ENCODE peak calls at places on chromosomes 11 and 22, in ten cellular contexts. G is cardiac muscle cell; Z is CD4-positive, alpha-beta memory T cell; J is AG09309; E is H1; L is coronary artery; W is AG10803; F is NB4; D is CD4-positive, CD25-positive, alpha-beta regulatory T cell; R is upper lobe of right lung. Y is an unnamed sample.

GRCh38 chr11:95230054-95231034 is 658 bp downstream of the SESN3 start:
- DNase-seq in R (no peak), E (no peak), L (peak), J (no peak), F (peak), G (peak), W (no peak), D (peak), Z (peak), Y (no peak)

GRCh38 chr11:64305691-64306562 is 603 bp downstream of the ESRRA start:
- DNase-seq in J (no peak), L (no peak), Z (peak), F (peak), W (peak), D (peak), R (peak), E (no peak), G (peak), Y (peak)

GRCh38 chr11:126925321-126926093 is 75.1 kb downstream of the KIRREL3 start:
- DNase-seq in J (no peak), D (no peak), F (no peak), G (no peak), L (peak), W (peak), R (no peak), E (no peak), Z (no peak), Y (no peak)

GRCh38 chr11:121886005-121886739 is 229.8 kb downstream of the BLID start:
- DNase-seq in F (no peak), R (no peak), L (no peak), W (peak), Z (no peak), J (no peak), D (no peak), G (peak), E (no peak), Y (no peak)

GRCh38 chr11:115317428-115318185 is 186.6 kb downstream of the CADM1 start:
- DNase-seq in R (no peak), F (no peak), W (peak), Z (no peak), D (no peak), J (no peak), G (no peak), E (no peak), L (no peak), Y (no peak)

GRCh38 chr22:27879923-27880322 is 39.1 kb downstream of the PITPNB start:
- DNase-seq in G (peak), Z (no peak), D (no peak), R (no peak), E (no peak), F (peak), W (peak), L (no peak), J (no peak), Y (peak)

GRCh38 chr22:30720263-30720837 is 25.7 kb downstream of the OSBP2 start:
- DNase-seq in J (no peak), E (no peak), R (no peak), F (peak), D (no peak), Z (no peak), W (no peak), G (no peak), L (no peak), Y (no peak)

GRCh38 chr11:32316846-32317525 is 118.4 kb downstream of the WT1 start:
- DNase-seq in E (no peak), F (no peak), R (no peak), D (no peak), J (no peak), W (no peak), Z (no peak), L (no peak), G (peak), Y (no peak)

GRCh38 chr22:25200967-25201366 is 1.3 kb downstream of the CRYBB3 start:
- DNase-seq in E (no peak), F (no peak), D (no peak), G (no peak), Z (no peak), W (no peak), R (peak), L (no peak), J (no peak), Y (no peak)

GRCh38 chr11:21582791-21583190 is 610.1 kb upstream of the ANO5 start:
- DNase-seq in L (no peak), W (no peak), F (no peak), Z (no peak), J (no peak), D (no peak), G (no peak), R (no peak), E (no peak), Y (no peak)

GRCh38 chr11:12539570-12539969 is 134.7 kb upstream of the TEAD1 start:
- DNase-seq in D (no peak), W (peak), L (no peak), F (no peak), E (no peak), J (peak), G (peak), R (no peak), Z (no peak), Y (no peak)

GRCh38 chr11:32831241-32831640 is 1.5 kb downstream of the PRRG4 start:
- DNase-seq in Z (no peak), E (no peak), G (no peak), F (no peak), D (no peak), R (no peak), L (no peak), J (no peak), W (no peak), Y (no peak)

GRCh38 chr11:20865161-20865560 is 195.8 kb downstream of the NELL1 start:
- DNase-seq in G (no peak), D (no peak), Z (no peak), F (no peak), J (no peak), E (no peak), L (no peak), R (no peak), W (no peak), Y (no peak)

GRCh38 chr22:31752096-31752847 is 1.5 kb upstream of the DEPDC5 start:
- DNase-seq in L (no peak), E (no peak), R (no peak), G (no peak), Z (no peak), D (no peak), W (no peak), F (peak), J (no peak), Y (no peak)
- H3K4me3 ChIP-seq in L (no peak), E (peak), R (peak), G (no peak), Z (no peak), D (no peak), W (no peak), F (peak), J (no peak), Y (no peak)

GRCh38 chr11:73582636-73583035 is 15.3 kb downstream of the FAM168A start:
- DNase-seq in R (no peak), Z (no peak), J (no peak), W (no peak), L (no peak), E (no peak), G (no peak), F (no peak), D (no peak), Y (no peak)
- H3K4me3 ChIP-seq in R (no peak), Z (no peak), J (no peak), W (no peak), L (no peak), E (no peak), G (no peak), F (no peak), D (no peak), Y (no peak)

DNA sequence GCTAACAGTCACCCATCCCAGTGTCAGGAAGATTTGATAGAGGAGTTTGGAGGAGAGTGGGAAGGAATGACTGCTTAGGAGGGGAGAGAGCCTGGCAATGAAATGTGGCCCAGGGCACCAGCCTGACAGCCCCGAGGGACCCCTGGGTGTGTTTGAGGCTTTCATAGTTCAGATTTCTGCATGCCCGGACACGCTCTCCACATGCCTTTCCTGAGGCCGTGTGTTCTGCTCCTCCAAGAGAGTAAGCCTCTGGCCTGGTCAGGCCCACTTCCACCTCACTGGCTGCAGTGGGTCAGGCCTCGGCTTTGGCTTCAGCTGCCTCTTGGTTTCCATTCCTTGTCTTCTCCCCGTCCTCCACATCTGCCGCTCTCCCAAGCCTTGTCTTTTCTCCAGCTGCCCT is 78.4 kb downstream of the C22orf31 start:
- DNase-seq in L (no peak), E (no peak), F (no peak), D (no peak), G (no peak), W (no peak), R (no peak), J (no peak), Z (no peak), Y (no peak)
- H3K4me3 ChIP-seq in L (no peak), E (no peak), F (no peak), D (no peak), G (no peak), W (no peak), R (no peak), J (no peak), Z (no peak), Y (no peak)

GRCh38 chr22:17086750-17087149 is 1.9 kb downstream of the IL17RA start:
- DNase-seq in R (peak), D (no peak), E (no peak), F (peak), G (no peak), Z (peak), L (peak), J (no peak), W (no peak), Y (peak)
- H3K4me3 ChIP-seq in R (peak), D (peak), E (no peak), F (peak), G (no peak), Z (peak), L (peak), J (no peak), W (peak), Y (peak)

GRCh38 chr11:6612816-6613136 is 760 bp upstream of the TAF10 start:
- DNase-seq in W (no peak), Z (no peak), D (no peak), R (no peak), G (no peak), F (no peak), E (no peak), L (no peak), J (no peak), Y (no peak)
- H3K4me3 ChIP-seq in W (peak), Z (peak), D (peak), R (peak), G (peak), F (peak), E (peak), L (peak), J (peak), Y (peak)

GRCh38 chr22:44172370-44173108 is 8.2 kb upstream of the PARVG start:
- DNase-seq in F (peak), R (peak), G (no peak), L (no peak), E (no peak), W (peak), D (no peak), Z (no peak), J (no peak), Y (no peak)

GRCh38 chr22:44171486-44172076 is 9.1 kb upstream of the PARVG start:
- DNase-seq in G (no peak), L (no peak), W (no peak), Z (no peak), R (peak), F (peak), D (no peak), E (no peak), J (no peak), Y (no peak)

GRCh38 chr22:44175676-44176075 is 5.0 kb upstream of the PARVG start:
- DNase-seq in D (no peak), J (no peak), Z (no peak), E (no peak), R (no peak), W (no peak), F (no peak), G (no peak), L (no peak), Y (no peak)

GRCh38 chr22:44170470-44170869 is 10.3 kb upstream of the PARVG start:
- DNase-seq in F (no peak), L (no peak), D (no peak), Z (no peak), G (no peak), E (no peak), W (no peak), R (peak), J (no peak), Y (no peak)

DNA sequence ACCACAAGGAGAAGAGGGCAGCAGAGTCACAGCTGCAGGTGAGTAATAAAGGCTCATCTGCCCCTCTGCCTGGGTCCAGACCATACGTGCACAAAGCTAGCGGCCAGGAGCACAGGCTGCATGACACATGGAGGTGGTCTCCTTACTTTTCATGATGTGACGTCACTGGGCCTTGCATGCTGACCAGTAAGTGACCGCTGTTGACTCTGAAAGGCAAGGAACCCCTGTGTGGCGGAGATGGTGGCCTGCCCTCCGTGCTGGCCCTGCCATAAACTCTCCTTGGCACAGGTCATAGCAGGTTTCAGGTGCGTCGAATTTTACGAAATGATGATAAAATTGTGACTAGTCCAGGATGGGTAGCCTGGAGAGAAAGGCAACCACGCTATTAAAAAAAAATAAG is 7.6 kb upstream of the PARVG start:
- DNase-seq in W (no peak), L (no peak), D (no peak), J (no peak), R (no peak), F (no peak), Z (no peak), G (no peak), E (no peak), Y (no peak)
- H3K4me3 ChIP-seq in W (no peak), L (no peak), D (no peak), J (no peak), R (peak), F (peak), Z (no peak), G (no peak), E (no peak), Y (no peak)